ENCODE peak calls at places on chromosome 4, in seven cellular contexts. S is stimulated activated CD4-positive, alpha-beta T cell treated with anti-CD3 and anti-CD28 coated beads, Interleukin-1b, Interleukin-23, amount 100 ng/mL, for 24 hours; E is SIG-M5; N is heart left ventricle; I is HS-5; D is T-helper 17 cell; X is ELR. M is an unnamed sample.

GRCh38 chr4:7007142-7007907 is 35.8 kb upstream of the TADA2B start:
- DNase-seq in N (no peak), D (no peak), E (no peak), X (no peak), I (no peak), S (no peak), M (no peak)

GRCh38 chr4:5894266-5894665 is 1.4 kb upstream of the CRMP1 start:
- DNase-seq in D (no peak), I (no peak), S (no peak), E (no peak), X (no peak), N (no peak), M (no peak)

GRCh38 chr4:13294961-13295605 is 189.1 kb downstream of the RAB28 start:
- DNase-seq in E (no peak), X (no peak), N (no peak), D (no peak), S (no peak), I (no peak), M (no peak)

GRCh38 chr4:110071466-110071865 is 126.9 kb downstream of the ELOVL6 start:
- DNase-seq in X (no peak), E (no peak), N (peak; percentile 39), D (no peak), I (no peak), S (no peak), M (no peak)

GRCh38 chr4:18566970-18567799 is 545.6 kb upstream of the LCORL start:
- DNase-seq in I (no peak), X (no peak), D (no peak), N (no peak), E (no peak), S (no peak), M (no peak)

GRCh38 chr4:150418757-150419410 is 163.1 kb upstream of the MAB21L2 start:
- DNase-seq in E (no peak), N (no peak), S (no peak), I (no peak), X (no peak), D (no peak), M (no peak)

GRCh38 chr4:5341151-5341925 is 290.1 kb downstream of the STK32B start:
- DNase-seq in I (no peak), D (no peak), N (no peak), X (no peak), S (no peak), E (no peak), M (no peak)

GRCh38 chr4:158788608-158789007 is 19.8 kb downstream of the FNIP2 start:
- DNase-seq in D (no peak), X (no peak), N (no peak), S (no peak), E (no peak), I (no peak), M (no peak)

GRCh38 chr4:157143365-157143764 is 67.4 kb downstream of the GLRB start:
- DNase-seq in I (no peak), X (no peak), D (no peak), N (no peak), E (no peak), S (no peak), M (no peak)

GRCh38 chr4:6199344-6199921 is 916 bp downstream of the JAKMIP1 start:
- DNase-seq in D (no peak), I (no peak), X (no peak), S (no peak), E (no peak), N (no peak), M (no peak)

GRCh38 chr4:132572210-132572609 is 576.9 kb upstream of the PCDH10 start:
- DNase-seq in D (no peak), E (no peak), N (no peak), S (no peak), I (peak; percentile 8), X (peak; percentile 19), M (no peak)

GRCh38 chr4:7539659-7540058 is 104.9 kb upstream of the PSAPL1 start:
- DNase-seq in D (peak; percentile 43), I (peak; percentile 9), S (no peak), N (peak; percentile 40), E (no peak), X (peak; percentile 80), M (peak; percentile 73)

GRCh38 chr4:121736735-121737351 is 28.1 kb downstream of the SMIM43 start:
- DNase-seq in N (no peak), E (no peak), X (peak; percentile 79), S (no peak), I (no peak), D (no peak), M (peak; percentile 66)

GRCh38 chr4:143089291-143089690 is 95.4 kb upstream of the USP38 start:
- DNase-seq in E (no peak), I (no peak), D (no peak), S (no peak), N (no peak), X (no peak), M (no peak)

GRCh38 chr4:4577359-4577875 is 35.6 kb upstream of the STX18 start:
- DNase-seq in N (no peak), S (no peak), I (no peak), X (no peak), E (no peak), D (no peak), M (no peak)

GRCh38 chr4:141807073-141807472 is 170.7 kb downstream of the IL15 start:
- DNase-seq in D (no peak), N (no peak), E (no peak), I (peak; percentile 55), S (no peak), X (peak; percentile 73), M (no peak)

GRCh38 chr4:1238676-1239000 is 10.3 kb downstream of the CTBP1 start:
- DNase-seq in I (no peak), S (no peak), E (no peak), X (no peak), N (no peak), D (peak; percentile 3), M (no peak)

GRCh38 chr4:121799208-121799823 is 1.8 kb upstream of the EXOSC9 start:
- DNase-seq in D (no peak), E (no peak), N (no peak), S (no peak), I (no peak), X (no peak), M (no peak)

GRCh38 chr4:46404961-46405360 is 15.0 kb upstream of the GABRA2 start:
- DNase-seq in N (no peak), S (no peak), D (no peak), I (no peak), E (no peak), X (no peak), M (no peak)

GRCh38 chr4:142264961-142265360 is 581.1 kb downstream of the INPP4B start:
- DNase-seq in S (no peak), X (peak; percentile 50), N (no peak), D (no peak), E (no peak), I (no peak), M (no peak)

GRCh38 chr4:53895137-53895536 is 169.3 kb downstream of the CHIC2 start:
- DNase-seq in D (no peak), S (no peak), N (no peak), E (no peak), I (no peak), X (no peak), M (peak; percentile 28)

GRCh38 chr4:152619556-152619955 is 60.2 kb downstream of the TMEM154 start:
- DNase-seq in X (no peak), S (no peak), N (no peak), I (no peak), E (no peak), D (no peak), M (no peak)

GRCh38 chr4:156185514-156185913 is 231.8 kb upstream of the CTSO start:
- DNase-seq in N (no peak), I (no peak), E (no peak), D (no peak), X (no peak), S (no peak), M (no peak)

GRCh38 chr4:40842725-40843401 is 93.1 kb downstream of the NSUN7 start:
- DNase-seq in D (no peak), E (no peak), X (no peak), S (no peak), I (no peak), N (no peak), M (no peak)

GRCh38 chr4:169017971-169018370 is 7.9 kb upstream of the CBR4 start:
- DNase-seq in D (no peak), S (no peak), I (no peak), E (no peak), X (no peak), N (no peak), M (no peak)

GRCh38 chr4:1047106-1047975 is 35.9 kb downstream of the FGFRL1 start:
- DNase-seq in D (no peak), E (no peak), I (no peak), N (peak; percentile 29), S (no peak), X (no peak), M (no peak)

GRCh38 chr4:100289980-100290379 is 99.7 kb upstream of the DDIT4L start:
- DNase-seq in X (peak; percentile 25), S (no peak), N (no peak), I (peak; percentile 6), D (no peak), E (no peak), M (no peak)